ENCODE peak calls at places on chromosomes 5 and 9, in five cellular contexts. N is IMR-90, F is K562, V is A549, D is GM12878. U is an unnamed sample.

GRCh38 chr9:22103650-22104575 is 94.8 kb upstream of the CDKN2B start:
- DNase-seq in N (peak; percentile 75), F (no peak), V (no peak), D (no peak), U (no peak)

GRCh38 chr9:8649807-8650206 is 850.2 kb upstream of the DMAC1 start:
- DNase-seq in N (no peak), F (no peak), V (no peak), D (no peak), U (no peak)

GRCh38 chr5:180130291-180130869 is 58.8 kb upstream of the RNF130 start:
- DNase-seq in N (no peak), F (no peak), V (no peak), D (no peak), U (no peak)

GRCh38 chr5:176538985-176539384 is 1.8 kb upstream of the RNF44 start:
- DNase-seq in N (no peak), F (no peak), V (no peak), D (no peak), U (no peak)

GRCh38 chr9:95463145-95464060 is 53.4 kb downstream of the PTCH1 start:
- DNase-seq in N (no peak), F (no peak), V (no peak), D (no peak), U (no peak)

GRCh38 chr5:72046106-72046505 is 61.2 kb upstream of the MAP1B start:
- DNase-seq in N (no peak), F (no peak), V (no peak), D (no peak), U (no peak)

GRCh38 chr9:32954642-32955041 is 46.8 kb downstream of the APTX start:
- DNase-seq in N (peak; percentile 63), F (no peak), V (peak; percentile 4), D (no peak), U (peak; percentile 61)

GRCh38 chr5:165055476-165055875 is 1550.1 kb downstream of the MAT2B start:
- DNase-seq in N (no peak), F (no peak), V (no peak), D (no peak), U (no peak)

GRCh38 chr5:9423611-9424010 is 122.3 kb downstream of the SEMA5A start:
- DNase-seq in N (peak; percentile 69), F (no peak), V (no peak), D (no peak), U (no peak)

GRCh38 chr5:64147379-64147778 is 18.3 kb upstream of the RNF180 start:
- DNase-seq in N (no peak), F (no peak), V (no peak), D (no peak), U (no peak)

GRCh38 chr5:88824892-88825781 is 57.8 kb downstream of the MEF2C start:
- DNase-seq in N (peak; percentile 67), F (no peak), V (no peak), D (no peak), U (no peak)

GRCh38 chr9:1941989-1942388 is 73.2 kb upstream of the SMARCA2 start:
- DNase-seq in N (no peak), F (no peak), V (no peak), D (no peak), U (no peak)

GRCh38 chr5:133245191-133246052 is 193.6 kb downstream of the HSPA4 start:
- DNase-seq in N (peak; percentile 99), F (peak; percentile 69), V (peak; percentile 95), D (no peak), U (no peak)

GRCh38 chr5:119019431-119020348 is 31.3 kb upstream of the DTWD2 start:
- DNase-seq in N (no peak), F (no peak), V (no peak), D (no peak), U (no peak)

GRCh38 chr9:2053883-2054845 is 39.0 kb downstream of the SMARCA2 start:
- DNase-seq in N (peak; percentile 47), F (no peak), V (no peak), D (peak; percentile 95), U (no peak)

GRCh38 chr5:1312206-1312605 is 17.3 kb upstream of the TERT start:
- DNase-seq in N (no peak), F (no peak), V (no peak), D (no peak), U (no peak)

GRCh38 chr5:159341145-159341544 is 10.9 kb upstream of the IL12B start:
- DNase-seq in N (no peak), F (no peak), V (no peak), D (no peak), U (no peak)

GRCh38 chr9:87108639-87109038 is 161.3 kb upstream of the GAS1 start:
- DNase-seq in N (no peak), F (no peak), V (no peak), D (no peak), U (no peak)

GRCh38 chr5:138468966-138469539 is 3.8 kb downstream of the EGR1 start:
- DNase-seq in N (peak; percentile 82), F (no peak), V (no peak), D (no peak), U (no peak)

GRCh38 chr5:173354645-173355044 is 26.4 kb upstream of the STC2 start:
- DNase-seq in N (no peak), F (no peak), V (no peak), D (no peak), U (no peak)

GRCh38 chr9:5621327-5621726 is 7.6 kb upstream of the RIC1 start:
- DNase-seq in N (peak; percentile 87), F (no peak), V (peak; percentile 28), D (no peak), U (no peak)

GRCh38 chr5:157283434-157283833 is 17.5 kb downstream of the CYFIP2 start:
- DNase-seq in N (no peak), F (no peak), V (no peak), D (peak; percentile 65), U (no peak)

GRCh38 chr9:97271292-97271691 is 36.2 kb upstream of the CCDC180 start:
- DNase-seq in N (no peak), F (peak; percentile 28), V (no peak), D (no peak), U (no peak)

GRCh38 chr9:4269872-4270271 is 30.0 kb downstream of the GLIS3 start:
- DNase-seq in N (no peak), F (no peak), V (no peak), D (no peak), U (no peak)

GRCh38 chr5:132827943-132828673 is 2.3 kb downstream of the SHROOM1 start:
- DNase-seq in N (no peak), F (no peak), V (no peak), D (no peak), U (no peak)

GRCh38 chr9:83220737-83221136 is 157.8 kb upstream of the RASEF start:
- DNase-seq in N (peak; percentile 29), F (no peak), V (no peak), D (peak; percentile 7), U (no peak)

GRCh38 chr5:219492-219891 is 1.4 kb downstream of the SDHA start:
- DNase-seq in N (peak; percentile 50), F (no peak), V (no peak), D (no peak), U (no peak)

GRCh38 chr9:7970666-7971335 is 171.2 kb upstream of the DMAC1 start:
- DNase-seq in N (no peak), F (no peak), V (no peak), D (no peak), U (no peak)

GRCh38 chr9:134496413-134497282 is 145.0 kb upstream of the COL5A1 start:
- DNase-seq in N (peak; percentile 74), F (no peak), V (no peak), D (no peak), U (no peak)

GRCh38 chr9:132166599-132166998 is 4.7 kb downstream of the NTNG2 start:
- DNase-seq in N (no peak), F (peak; percentile 46), V (peak; percentile 57), D (no peak), U (peak; percentile 58)

GRCh38 chr9:123550012-123550411 is 194.0 kb downstream of the CRB2 start:
- DNase-seq in N (no peak), F (peak; percentile 18), V (no peak), D (no peak), U (peak; percentile 33)

GRCh38 chr5:38613992-38614836 is 57.8 kb upstream of the LIFR start:
- DNase-seq in N (no peak), F (no peak), V (no peak), D (no peak), U (no peak)

GRCh38 chr5:116842514-116842924 is 267.9 kb upstream of the SEMA6A start:
- DNase-seq in N (no peak), F (no peak), V (no peak), D (no peak), U (no peak)

GRCh38 chr9:121636411-121636865 is 15.0 kb upstream of the DAB2IP start:
- DNase-seq in N (peak; percentile 46), F (no peak), V (no peak), D (no peak), U (peak; percentile 60)
- TF ChIP-seq RCOR1 in N (no peak), F (no peak), V (no peak), D (no peak), U (no peak)

DNA sequence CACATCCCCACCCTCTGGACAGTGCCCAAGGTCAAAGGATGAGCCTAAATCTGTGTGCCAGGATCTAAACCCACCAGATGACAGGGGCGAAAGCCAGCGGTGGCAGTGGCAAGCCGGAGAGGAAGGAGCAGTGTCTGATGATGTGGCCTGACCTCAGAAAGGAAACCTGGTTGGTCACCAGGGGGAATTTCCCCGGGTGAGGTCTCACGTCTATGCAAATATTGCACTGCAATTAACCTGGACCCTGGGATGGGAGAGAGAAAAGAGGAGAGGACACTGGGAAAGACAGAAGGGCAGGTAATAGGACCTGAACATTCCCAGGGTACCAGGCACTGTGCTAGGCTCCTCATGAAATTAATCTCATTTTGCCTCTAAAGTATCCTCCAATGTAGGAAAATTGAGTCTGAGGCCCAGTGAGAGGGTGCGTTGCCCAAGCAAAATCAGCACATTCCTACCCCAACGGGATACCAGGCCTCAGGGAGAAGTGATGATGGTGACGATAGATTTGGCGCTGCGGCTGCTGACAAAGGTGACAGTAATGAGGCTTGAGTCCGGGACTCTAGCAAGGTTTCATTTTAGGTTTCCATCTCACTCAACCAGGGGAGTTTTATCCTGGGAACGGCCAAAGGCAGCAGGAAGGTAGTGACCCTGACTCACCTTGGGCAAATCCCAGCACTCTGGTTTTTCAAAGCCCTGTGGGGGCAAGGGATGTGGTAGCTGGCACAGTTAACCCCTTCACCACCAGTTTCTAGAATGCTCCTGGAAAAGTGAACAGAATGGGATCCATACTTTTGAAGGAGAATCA is 13.4 kb upstream of the TNIP1 start:
- DNase-seq in N (peak; percentile 34), F (no peak), V (peak; percentile 48), D (no peak), U (no peak)
- TF ChIP-seq RCOR1 in N (no peak), F (no peak), V (no peak), D (peak; percentile 83), U (no peak)

GRCh38 chr5:4676934-4677333 is 463.2 kb upstream of the ADAMTS16 start:
- DNase-seq in N (no peak), F (no peak), V (no peak), D (no peak), U (no peak)

GRCh38 chr5:4674176-4674575 is 466.0 kb upstream of the ADAMTS16 start:
- DNase-seq in N (no peak), F (no peak), V (no peak), D (no peak), U (no peak)
- TF ChIP-seq RCOR1 in N (no peak), F (no peak), V (no peak), D (no peak), U (no peak)

GRCh38 chr9:99063522-99063921 is 41.4 kb upstream of the TGFBR1 start:
- DNase-seq in N (no peak), F (no peak), V (no peak), D (no peak), U (no peak)
- TF ChIP-seq RCOR1 in N (no peak), F (no peak), V (no peak), D (no peak), U (no peak)